ENCODE peak calls at places on chromosome 14, in six cellular contexts. N is gastrocnemius medialis; L is omental fat pad; B is astrocyte of the cerebellum; S is T-helper 9 cell; C is activated T-helper 1 cell treated with anti-CD3 and anti-CD28 coated beads, Interleukin-2, amount 50 U/mL, for 16 hours. D is an unnamed sample.
A peak's percentile ranks its signal among the peaks of the same experiment; 100 is the strongest.

GRCh38 chr14:73661872-73662271 is 17.1 kb downstream of the DNAL1 start:
- DNase-seq in N (no peak), L (no peak), B (no peak), S (no peak), C (no peak), D (no peak)

GRCh38 chr14:52885230-52885629 is 65.6 kb downstream of the FERMT2 start:
- DNase-seq in N (no peak), L (no peak), B (no peak), S (no peak), C (no peak), D (no peak)

GRCh38 chr14:76729195-76729594 is 32.1 kb upstream of the VASH1 start:
- DNase-seq in N (no peak), L (no peak), B (no peak), S (no peak), C (no peak), D (no peak)

GRCh38 chr14:30005114-30005698 is 77.6 kb upstream of the PRKD1 start:
- DNase-seq in N (no peak), L (no peak), B (peak; percentile 56), S (no peak), C (no peak), D (no peak)

GRCh38 chr14:100781952-100782351 is 44.0 kb upstream of the MEG3 start:
- DNase-seq in N (no peak), L (no peak), B (no peak), S (no peak), C (no peak), D (no peak)

GRCh38 chr14:92982941-92983340 is 60.0 kb downstream of the CHGA start:
- DNase-seq in N (no peak), L (no peak), B (no peak), S (no peak), C (no peak), D (no peak)

GRCh38 chr14:100900837-100901390 is 2.6 kb downstream of the RTL1 start:
- DNase-seq in N (no peak), L (no peak), B (no peak), S (no peak), C (no peak), D (no peak)

GRCh38 chr14:104433401-104434213 is 146.0 kb upstream of the C14orf180 start:
- DNase-seq in N (no peak), L (peak; percentile 19), B (no peak), S (no peak), C (no peak), D (no peak)

GRCh38 chr14:61147898-61148549 is 133.1 kb downstream of the TMEM30B start:
- DNase-seq in N (peak; percentile 77), L (no peak), B (peak; percentile 100), S (no peak), C (no peak), D (peak; percentile 66)

GRCh38 chr14:26992403-26993115 is 394.7 kb upstream of the NOVA1 start:
- DNase-seq in N (no peak), L (no peak), B (no peak), S (no peak), C (no peak), D (no peak)

GRCh38 chr14:101221549-101222160 is 318.1 kb upstream of the RTL1 start:
- DNase-seq in N (no peak), L (no peak), B (no peak), S (no peak), C (no peak), D (no peak)

GRCh38 chr14:70350078-70350477 is 9.4 kb downstream of the COX16 start:
- DNase-seq in N (no peak), L (no peak), B (no peak), S (no peak), C (no peak), D (no peak)

GRCh38 chr14:99754141-99755067 is 38.8 kb upstream of the EML1 start:
- DNase-seq in N (peak; percentile 1), L (no peak), B (no peak), S (no peak), C (no peak), D (no peak)

GRCh38 chr14:23951590-23952143 is 1.9 kb upstream of the DHRS4 start:
- DNase-seq in N (no peak), L (no peak), B (no peak), S (no peak), C (no peak), D (no peak)

GRCh38 chr14:64569108-64570045 is 19.6 kb downstream of the PPP1R36 start:
- DNase-seq in N (peak; percentile 70), L (no peak), B (peak; percentile 27), S (no peak), C (no peak), D (peak; percentile 37)

GRCh38 chr14:94123296-94123695 is 6.1 kb downstream of the IFI27L2 start:
- DNase-seq in N (no peak), L (no peak), B (no peak), S (no peak), C (no peak), D (no peak)

GRCh38 chr14:94480809-94481208 is 4.8 kb upstream of the SERPINA9 start:
- DNase-seq in N (no peak), L (no peak), B (no peak), S (no peak), C (no peak), D (no peak)

GRCh38 chr14:24387014-24387355 is 11.8 kb upstream of the NYNRIN start:
- DNase-seq in N (no peak), L (no peak), B (no peak), S (no peak), C (no peak), D (no peak)

GRCh38 chr14:67650694-67651093 is 23.7 kb downstream of the VTI1B start:
- DNase-seq in N (no peak), L (no peak), B (no peak), S (no peak), C (no peak), D (no peak)

GRCh38 chr14:61876362-61877049 is 114.3 kb downstream of the SNAPC1 start:
- DNase-seq in N (no peak), L (no peak), B (no peak), S (no peak), C (no peak), D (no peak)

GRCh38 chr14:74945261-74945851 is 10.0 kb downstream of the PGF start:
- DNase-seq in N (no peak), L (no peak), B (no peak), S (no peak), C (no peak), D (no peak)

GRCh38 chr14:22982477-22983245 is at the start of gene AJUBA:
- DNase-seq in N (peak; percentile 39), L (peak; percentile 63), B (peak; percentile 86), S (peak; percentile 59), C (peak; percentile 55), D (peak; percentile 85)

GRCh38 chr14:91351508-91351853 is 66.1 kb downstream of the CCDC88C start:
- DNase-seq in N (no peak), L (no peak), B (no peak), S (no peak), C (no peak), D (no peak)

GRCh38 chr14:45970589-45970988 is 681.0 kb downstream of the RPL10L start:
- DNase-seq in N (no peak), L (no peak), B (no peak), S (no peak), C (no peak), D (no peak)

GRCh38 chr14:72907886-72908285 is 14.0 kb upstream of the DPF3 start:
- DNase-seq in N (no peak), L (no peak), B (no peak), S (no peak), C (no peak), D (no peak)

D was measured in tibial nerve.